ENCODE peak calls at places on chromosomes 11 and 22, in ten cellular contexts. X, C, Q, A, L, G, R, K, O and M are unnamed samples.

GRCh38 chr11:70100283-70100610 is 22.1 kb downstream of the ANO1 start:
- DNase-seq in L (no peak), R (no peak), X (no peak), K (no peak), Q (no peak), G (no peak), A (no peak), O (no peak), C (no peak), M (no peak)

GRCh38 chr11:28337701-28338100 is 229.5 kb downstream of the METTL15 start:
- DNase-seq in G (no peak), A (peak; percentile 4), K (no peak), C (no peak), X (no peak), Q (no peak), O (no peak), L (no peak), R (no peak), M (no peak)

GRCh38 chr22:39306456-39307361 is 12.7 kb downstream of the RPL3 start:
- DNase-seq in X (no peak), L (peak; percentile 51), K (peak; percentile 54), A (peak; percentile 18), R (peak; percentile 62), Q (peak; percentile 50), O (no peak), C (peak; percentile 56), G (no peak), M (no peak)

GRCh38 chr22:31488988-31489617 is 539 bp downstream of the EIF4ENIF1 start:
- DNase-seq in O (no peak), R (peak; percentile 25), G (peak; percentile 83), K (peak; percentile 21), Q (peak; percentile 52), X (peak; percentile 76), C (peak; percentile 46), L (peak; percentile 36), A (no peak), M (peak; percentile 68)

GRCh38 chr11:35622070-35622469 is 3.8 kb downstream of the FJX1 start:
- DNase-seq in R (no peak), X (peak; percentile 81), G (no peak), Q (no peak), O (no peak), L (no peak), A (peak; percentile 58), C (no peak), K (no peak), M (no peak)

GRCh38 chr11:44327730-44328691 is 18.1 kb upstream of the ALX4 start:
- DNase-seq in R (no peak), G (peak; percentile 18), C (no peak), X (no peak), L (no peak), Q (no peak), K (peak; percentile 29), O (no peak), A (no peak), M (no peak)

GRCh38 chr11:19551454-19551853 is 161.2 kb upstream of the NAV2 start:
- DNase-seq in O (no peak), G (no peak), C (no peak), K (no peak), A (peak; percentile 5), X (no peak), Q (no peak), R (no peak), L (no peak), M (no peak)

GRCh38 chr11:36790450-36790849 is 192.4 kb upstream of the RAG2 start:
- DNase-seq in X (no peak), C (no peak), A (no peak), Q (no peak), L (no peak), O (no peak), G (no peak), R (no peak), K (no peak), M (no peak)

GRCh38 chr11:118272001-118272400 is 7.9 kb upstream of the MPZL2 start:
- DNase-seq in C (no peak), L (no peak), O (no peak), R (no peak), G (no peak), K (no peak), Q (no peak), X (no peak), A (no peak), M (no peak)

GRCh38 chr11:101996106-101996505 is 51.1 kb upstream of the CFAP300 start:
- DNase-seq in K (no peak), Q (no peak), C (no peak), R (no peak), A (no peak), G (no peak), O (no peak), X (no peak), L (no peak), M (no peak)

GRCh38 chr11:122267602-122268001 is 151.6 kb upstream of the BLID start:
- DNase-seq in R (no peak), G (no peak), O (no peak), A (peak; percentile 60), L (no peak), Q (no peak), C (no peak), K (no peak), X (peak; percentile 87), M (no peak)

DNA sequence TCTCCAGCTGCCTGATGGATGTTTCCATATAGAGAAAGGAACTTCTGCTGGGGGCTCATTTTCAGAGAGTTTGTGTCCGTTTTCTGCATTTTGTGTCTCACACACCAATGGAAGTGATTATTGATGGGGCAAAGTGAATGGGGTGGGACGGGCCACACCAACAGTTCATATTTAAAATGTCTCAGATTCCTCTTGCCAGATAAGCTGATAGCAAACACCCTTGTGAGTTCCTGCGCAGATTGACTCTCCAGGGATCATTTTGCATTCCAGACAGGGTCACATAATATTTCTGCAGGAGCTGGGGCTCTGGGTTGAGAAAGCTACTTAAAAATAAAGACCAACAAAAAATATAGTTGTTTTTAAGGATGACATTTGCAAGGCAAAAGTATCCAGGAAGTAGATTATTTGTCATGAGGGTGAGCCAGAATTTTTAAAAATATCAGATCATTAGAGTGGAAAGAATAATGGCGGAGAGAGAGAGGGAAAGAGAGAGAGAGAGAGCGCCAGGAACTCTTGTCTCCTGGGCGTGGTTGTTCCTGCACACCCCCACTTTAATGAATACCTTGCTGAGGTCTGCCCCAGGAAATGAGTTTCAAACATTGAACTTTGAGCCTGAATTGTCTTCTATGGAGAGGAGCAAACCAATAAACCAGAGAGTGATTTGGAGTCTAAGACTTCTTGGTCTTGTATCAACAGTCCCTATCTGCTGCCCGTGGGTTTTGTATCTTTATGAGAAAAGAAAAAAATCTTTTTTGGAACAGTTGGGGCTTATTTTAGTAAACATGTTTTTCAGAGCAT is 33.3 kb downstream of the MICAL2 start:
- DNase-seq in A (no peak), X (no peak), Q (no peak), K (peak; percentile 13), L (no peak), C (no peak), O (no peak), R (no peak), G (no peak), M (no peak)
- H3K4me1 ChIP-seq in A (peaks cover 34% of the 10 kb centered on the region), X (peaks cover 25% of the 10 kb centered on the region), Q (no peaks in the 10 kb centered on the region), K (peaks cover 38% of the 10 kb centered on the region), L (peaks cover 26% of the 10 kb centered on the region), C (peaks cover 60% of the 10 kb centered on the region), O (no peaks in the 10 kb centered on the region), R (no peaks in the 10 kb centered on the region), G (peaks cover 9% of the 10 kb centered on the region), M (peaks cover 44% of the 10 kb centered on the region)

GRCh38 chr22:37318255-37319109 is 36.2 kb downstream of the CYTH4 start:
- DNase-seq in K (no peak), G (no peak), X (peak; percentile 27), C (no peak), O (no peak), R (no peak), L (no peak), Q (no peak), A (no peak), M (no peak)
- H3K4me1 ChIP-seq in K (peaks cover 68% of the 10 kb centered on the region), G (no peaks in the 10 kb centered on the region), X (no peaks in the 10 kb centered on the region), C (peaks cover 8% of the 10 kb centered on the region), O (peaks cover 12% of the 10 kb centered on the region), R (peaks cover 4% of the 10 kb centered on the region), L (peaks cover 3% of the 10 kb centered on the region), Q (peaks cover 10% of the 10 kb centered on the region), A (peaks cover 2% of the 10 kb centered on the region), M (no peaks in the 10 kb centered on the region)

DNA sequence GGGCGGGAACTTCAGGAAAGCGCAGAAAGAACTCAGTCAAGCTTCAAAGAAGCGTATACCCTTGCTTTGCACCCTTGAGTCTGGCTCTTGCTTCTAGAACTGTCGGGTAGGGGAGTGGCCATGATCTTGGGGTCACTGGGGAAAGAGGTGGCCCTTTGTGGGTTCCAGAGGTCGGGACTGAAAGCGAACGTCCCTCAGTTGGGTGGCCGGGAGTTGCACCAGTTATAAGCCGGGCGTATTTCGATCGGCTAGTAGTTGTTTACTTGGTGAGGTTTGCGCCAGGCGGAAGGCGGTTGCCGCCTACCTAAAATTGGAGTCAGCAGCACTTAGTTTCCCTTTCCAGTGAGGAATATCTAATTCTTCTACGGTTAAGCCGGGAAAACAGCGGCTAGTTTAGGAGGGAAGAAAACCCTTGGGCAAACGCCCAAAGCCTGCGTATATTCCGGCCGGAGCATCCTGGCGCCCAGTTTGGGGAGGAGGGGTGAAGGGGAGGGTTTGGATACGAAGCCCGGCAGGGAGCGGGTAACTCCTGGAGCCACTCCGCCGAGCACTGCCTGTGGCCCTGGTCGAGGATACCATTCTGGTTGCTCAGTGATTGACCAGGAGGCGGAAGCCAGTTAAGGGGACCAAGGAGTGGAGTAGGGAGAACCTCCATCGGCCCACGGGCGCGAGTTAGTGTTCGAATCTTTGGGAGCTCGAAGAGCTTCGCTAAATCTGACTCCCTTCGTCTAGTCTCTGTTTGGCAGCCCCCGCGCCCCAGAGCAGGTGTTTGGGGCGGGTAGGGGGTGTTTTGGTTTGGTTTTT is 810 bp upstream of the WT1 start:
- DNase-seq in O (no peak), A (no peak), X (no peak), R (no peak), L (no peak), C (no peak), G (no peak), Q (no peak), K (no peak), M (no peak)
- H3K4me1 ChIP-seq in O (peaks cover 2% of the 10 kb centered on the region), A (no peaks in the 10 kb centered on the region), X (no peaks in the 10 kb centered on the region), R (peaks cover 44% of the 10 kb centered on the region), L (peaks cover 43% of the 10 kb centered on the region), C (peaks cover 32% of the 10 kb centered on the region), G (no peaks in the 10 kb centered on the region), Q (no peaks in the 10 kb centered on the region), K (peaks cover 4% of the 10 kb centered on the region), M (peaks cover 12% of the 10 kb centered on the region)

GRCh38 chr11:95490625-95491024 is 259.6 kb upstream of the SESN3 start:
- DNase-seq in O (no peak), R (no peak), X (no peak), A (no peak), C (no peak), K (no peak), G (no peak), Q (no peak), L (no peak), M (no peak)

GRCh38 chr11:95485115-95485900 is 254.3 kb upstream of the SESN3 start:
- DNase-seq in K (no peak), L (no peak), G (no peak), R (no peak), C (no peak), X (peak; percentile 87), A (no peak), Q (no peak), O (no peak), M (no peak)

GRCh38 chr11:95487391-95487790 is 256.4 kb upstream of the SESN3 start:
- DNase-seq in Q (no peak), A (no peak), R (no peak), O (no peak), K (no peak), X (peak; percentile 44), L (no peak), G (no peak), C (peak; percentile 57), M (no peak)

GRCh38 chr11:95486979-95487378 is 256.0 kb upstream of the SESN3 start:
- DNase-seq in A (no peak), L (no peak), G (no peak), O (no peak), X (no peak), R (no peak), K (no peak), C (no peak), Q (no peak), M (no peak)

GRCh38 chr11:95487938-95488337 is 256.9 kb upstream of the SESN3 start:
- DNase-seq in L (no peak), X (no peak), G (no peak), R (no peak), A (no peak), Q (no peak), K (no peak), O (no peak), C (no peak), M (no peak)
- H3K4me1 ChIP-seq in L (no peaks in the 10 kb centered on the region), X (peaks cover 33% of the 10 kb centered on the region), G (no peaks in the 10 kb centered on the region), R (no peaks in the 10 kb centered on the region), A (no peaks in the 10 kb centered on the region), Q (no peaks in the 10 kb centered on the region), K (no peaks in the 10 kb centered on the region), O (no peaks in the 10 kb centered on the region), C (no peaks in the 10 kb centered on the region), M (no peaks in the 10 kb centered on the region)